ENCODE peak calls at places on chromosomes 5 and 9, in ten cellular contexts. W, F, D, K, O, I, H, Z, Y and V are unnamed samples.
A peak's percentile ranks its signal among the peaks of the same experiment; 100 is the strongest.

GRCh38 chr5:87122171-87122977 is 145.3 kb upstream of the RASA1 start:
- DNase-seq in Y (no peak), K (no peak), F (no peak), D (no peak), I (no peak), W (no peak), H (no peak), Z (no peak), O (no peak), V (no peak)

GRCh38 chr5:87876616-87877015 is 392.0 kb downstream of the TMEM161B start:
- DNase-seq in D (no peak), K (no peak), I (no peak), F (no peak), Z (no peak), W (no peak), Y (no peak), O (no peak), H (no peak), V (no peak)

GRCh38 chr9:25864509-25864908 is 186.3 kb upstream of the TUSC1 start:
- DNase-seq in W (no peak), Y (no peak), F (no peak), H (no peak), K (no peak), D (no peak), I (no peak), Z (no peak), O (no peak), V (no peak)

GRCh38 chr5:39253211-39253610 is 33.8 kb upstream of the FYB1 start:
- DNase-seq in Y (no peak), H (peak; percentile 25), O (no peak), K (no peak), D (no peak), F (no peak), W (peak; percentile 39), Z (no peak), I (no peak), V (no peak)

GRCh38 chr9:88824711-88825110 is 166.6 kb upstream of the S1PR3 start:
- DNase-seq in H (no peak), O (no peak), W (no peak), Y (no peak), K (no peak), F (no peak), I (no peak), Z (no peak), D (no peak), V (no peak)

GRCh38 chr5:62719061-62719730 is 140.6 kb downstream of the LRRC70 start:
- DNase-seq in F (no peak), H (no peak), W (no peak), Z (no peak), Y (no peak), K (no peak), O (no peak), I (no peak), D (no peak), V (no peak)

GRCh38 chr5:87327998-87328397 is 60.3 kb downstream of the RASA1 start:
- DNase-seq in K (no peak), I (no peak), O (no peak), Y (no peak), D (no peak), H (no peak), W (peak; percentile 10), Z (no peak), F (no peak), V (no peak)

GRCh38 chr5:59081693-59082092 is 498.8 kb downstream of the RAB3C start:
- DNase-seq in F (no peak), W (no peak), O (no peak), Z (no peak), D (no peak), H (no peak), I (no peak), K (no peak), Y (no peak), V (no peak)

GRCh38 chr5:116525680-116526079 is 48.9 kb downstream of the SEMA6A start:
- DNase-seq in F (no peak), I (no peak), Y (no peak), K (no peak), H (no peak), W (no peak), D (no peak), Z (no peak), O (no peak), V (no peak)

GRCh38 chr9:111872886-111873285 is 23.7 kb upstream of the UGCG start:
- DNase-seq in I (no peak), D (no peak), O (no peak), Y (peak; percentile 76), Z (no peak), F (no peak), W (no peak), K (no peak), H (no peak), V (no peak)

GRCh38 chr5:92939428-92939827 is 641.6 kb downstream of the NR2F1-AS1 start:
- DNase-seq in Y (no peak), O (no peak), I (no peak), K (no peak), D (no peak), Z (no peak), W (no peak), F (no peak), H (no peak), V (no peak)

GRCh38 chr5:173645437-173645807 is 29.0 kb upstream of the BOD1 start:
- DNase-seq in F (no peak), O (peak; percentile 60), H (no peak), D (peak; percentile 40), K (no peak), Z (no peak), I (no peak), Y (peak; percentile 57), W (no peak), V (no peak)

GRCh38 chr5:74626386-74627222 is 13.9 kb downstream of the ENC1 start:
- DNase-seq in H (no peak), O (no peak), K (no peak), Y (no peak), I (no peak), W (no peak), D (no peak), F (no peak), Z (no peak), V (no peak)

GRCh38 chr5:138334867-138335447 is 3.1 kb upstream of the FAM53C start:
- DNase-seq in I (no peak), Z (no peak), W (no peak), D (no peak), H (peak; percentile 50), K (no peak), F (no peak), Y (no peak), O (no peak), V (no peak)
- H3K27ac ChIP-seq in I (no peak overlapping the region), Z (no peak overlapping the region), W (no peak overlapping the region), D (no peak overlapping the region), H (no peak overlapping the region), K (no peak overlapping the region), F (no peak overlapping the region), Y (no peak overlapping the region), O (no peak overlapping the region), V (no peak overlapping the region)

GRCh38 chr5:61298580-61298979 is 33.5 kb upstream of the ZSWIM6 start:
- DNase-seq in I (no peak), W (peak; percentile 81), K (no peak), O (no peak), Z (no peak), F (no peak), D (no peak), Y (peak; percentile 44), H (no peak), V (no peak)
- H3K27ac ChIP-seq in I (no peak overlapping the region), W (peak overlapping the region; percentile 79), K (peak overlapping the region; percentile 87), O (no peak overlapping the region), Z (no peak overlapping the region), F (no peak overlapping the region), D (no peak overlapping the region), Y (no peak overlapping the region), H (peak overlapping the region; percentile 74), V (peak overlapping the region; percentile 78)

GRCh38 chr5:156120777-156121176 is 206.2 kb upstream of the SGCD start:
- DNase-seq in Z (no peak), D (no peak), Y (no peak), K (no peak), H (no peak), F (no peak), W (no peak), O (no peak), I (no peak), V (no peak)

GRCh38 chr5:156121234-156121633 is 205.7 kb upstream of the SGCD start:
- DNase-seq in W (no peak), F (no peak), H (no peak), O (no peak), I (no peak), K (no peak), Z (no peak), D (no peak), Y (no peak), V (peak; percentile 26)

GRCh38 chr5:156119692-156120091 is 207.3 kb upstream of the SGCD start:
- DNase-seq in I (no peak), Y (no peak), O (no peak), D (no peak), F (no peak), W (no peak), H (no peak), Z (no peak), K (no peak), V (no peak)

GRCh38 chr5:156124713-156125112 is 202.3 kb upstream of the SGCD start:
- DNase-seq in D (no peak), H (no peak), Y (no peak), F (no peak), W (no peak), K (no peak), I (no peak), O (no peak), Z (no peak), V (no peak)

DNA sequence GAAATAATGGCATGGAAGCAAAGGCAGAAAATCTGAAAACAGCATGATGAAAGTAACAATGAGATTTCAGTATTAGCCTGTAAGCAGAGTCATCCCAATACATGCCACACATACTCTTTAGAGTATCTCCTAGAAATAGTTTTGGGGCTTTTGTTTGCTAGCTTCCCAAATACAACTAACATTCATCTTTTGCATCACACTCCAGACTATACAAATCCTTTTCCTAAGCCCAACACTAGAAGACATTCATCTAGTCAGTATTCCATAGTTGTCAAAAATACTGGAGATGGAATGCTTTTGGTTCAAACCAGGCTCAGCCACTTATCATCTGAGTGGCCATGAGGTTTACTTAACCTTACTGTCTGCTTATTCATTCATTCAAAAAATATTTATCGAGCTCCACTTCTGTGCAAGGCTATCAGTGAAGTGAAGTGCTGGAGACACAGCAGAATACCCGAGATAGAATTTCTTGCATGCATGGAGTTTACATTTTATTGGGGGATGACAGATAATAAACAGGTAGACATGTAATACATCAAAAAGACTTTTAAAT is 205.1 kb upstream of the SGCD start:
- DNase-seq in K (no peak), O (no peak), F (no peak), Z (no peak), H (no peak), D (no peak), Y (no peak), I (no peak), W (no peak), V (no peak)
- H3K27ac ChIP-seq in K (no peak overlapping the region), O (no peak overlapping the region), F (no peak overlapping the region), Z (no peak overlapping the region), H (no peak overlapping the region), D (no peak overlapping the region), Y (no peak overlapping the region), I (no peak overlapping the region), W (no peak overlapping the region), V (no peak overlapping the region)

DNA sequence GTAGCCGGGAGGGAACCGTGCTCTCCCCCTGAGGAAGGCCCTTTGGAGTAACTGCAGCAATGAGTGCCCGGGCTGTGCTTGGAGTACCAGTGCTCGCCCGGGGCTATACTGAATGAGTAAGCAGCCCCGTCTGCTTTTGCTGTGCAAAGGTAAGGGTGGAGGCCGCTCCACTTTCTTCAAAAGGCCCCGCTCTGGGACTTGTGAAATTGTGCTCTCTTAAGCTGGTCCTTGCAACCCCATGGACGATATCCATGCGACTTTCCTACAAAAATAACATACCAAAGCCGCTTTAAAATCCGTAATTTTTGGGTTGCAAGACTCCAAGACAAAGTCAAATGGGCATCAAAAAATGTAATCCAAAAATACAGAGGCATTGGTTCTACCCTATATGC is 579 bp upstream of the TNFAIP8 start:
- DNase-seq in K (no peak), I (no peak), Z (no peak), W (peak; percentile 86), O (peak; percentile 55), Y (peak; percentile 73), D (no peak), F (no peak), H (peak; percentile 86), V (no peak)
- H3K27ac ChIP-seq in K (peak overlapping the region; percentile 89), I (peak overlapping the region; percentile 91), Z (no peak overlapping the region), W (peak overlapping the region; percentile 94), O (peak overlapping the region; percentile 82), Y (no peak overlapping the region), D (peak overlapping the region; percentile 70), F (no peak overlapping the region), H (peak overlapping the region; percentile 87), V (peak overlapping the region; percentile 18)